ENCODE peak calls at places on chromosomes 7 and 10, in six cellular contexts. S is IMR-90, H is foreskin keratinocyte, W is DND-41, N is stomach, K is left ventricle myocardium inferior. I is an unnamed sample.

GRCh38 chr7:122103064-122103463 is 41.0 kb downstream of the AASS start:
- DNase-seq in S (no peak), H (no peak), W (no peak), N (no peak), K (no peak), I (no peak)

GRCh38 chr10:44911951-44912350 is 814 bp downstream of the TMEM72 start:
- DNase-seq in S (no peak), H (no peak), W (no peak), N (no peak), K (no peak), I (no peak)

GRCh38 chr10:114547466-114547865 is 110.6 kb downstream of the ABLIM1 start:
- DNase-seq in S (no peak), H (no peak), W (no peak), N (peak; percentile 41), K (no peak), I (no peak)

GRCh38 chr10:34721201-34721840 is 93.8 kb downstream of the PARD3 start:
- DNase-seq in S (peak; percentile 68), H (peak; percentile 80), W (no peak), N (no peak), K (no peak), I (no peak)

GRCh38 chr10:91590904-91591791 is 41.7 kb downstream of the PPP1R3C start:
- DNase-seq in S (peak; percentile 93), H (no peak), W (no peak), N (peak; percentile 51), K (peak; percentile 59), I (no peak)

GRCh38 chr7:150976529-150977381 is 1.4 kb downstream of the KCNH2 start:
- DNase-seq in S (no peak), H (no peak), W (no peak), N (no peak), K (peak; percentile 78), I (no peak)

GRCh38 chr7:33334349-33334748 is 205.0 kb downstream of the BBS9 start:
- DNase-seq in S (peak; percentile 13), H (peak; percentile 21), W (no peak), N (no peak), K (no peak), I (no peak)

GRCh38 chr7:44057181-44057848 is 8.1 kb downstream of the PGAM2 start:
- DNase-seq in S (no peak), H (no peak), W (no peak), N (no peak), K (peak; percentile 11), I (no peak)

GRCh38 chr10:102231357-102232318 is 5.5 kb downstream of the ELOVL3 start:
- DNase-seq in S (no peak), H (peak; percentile 23), W (peak; percentile 43), N (peak; percentile 73), K (peak; percentile 56), I (peak; percentile 60)

GRCh38 chr10:11678074-11678793 is 63.9 kb upstream of the ECHDC3 start:
- DNase-seq in S (no peak), H (peak; percentile 83), W (peak; percentile 21), N (peak; percentile 36), K (no peak), I (no peak)

GRCh38 chr10:69569144-69569934 is 3.9 kb downstream of the NEUROG3 start:
- DNase-seq in S (no peak), H (no peak), W (no peak), N (no peak), K (no peak), I (no peak)

GRCh38 chr7:45596665-45597095 is 22.5 kb downstream of the ADCY1 start:
- DNase-seq in S (no peak), H (no peak), W (no peak), N (no peak), K (no peak), I (no peak)

GRCh38 chr10:43693602-43694001 is 44.9 kb upstream of the ZNF32 start:
- DNase-seq in S (peak; percentile 66), H (no peak), W (no peak), N (no peak), K (no peak), I (no peak)

GRCh38 chr10:33143160-33143728 is 185.2 kb upstream of the ITGB1 start:
- DNase-seq in S (peak; percentile 93), H (peak; percentile 75), W (no peak), N (no peak), K (no peak), I (no peak)

GRCh38 chr10:42935466-42935865 is 141.4 kb upstream of the RET start:
- DNase-seq in S (no peak), H (no peak), W (no peak), N (no peak), K (no peak), I (no peak)

GRCh38 chr10:71578069-71578468 is 141.5 kb downstream of the C10orf105 start:
- DNase-seq in S (no peak), H (no peak), W (no peak), N (no peak), K (no peak), I (no peak)

GRCh38 chr10:71577345-71577744 is 142.2 kb downstream of the C10orf105 start:
- DNase-seq in S (no peak), H (no peak), W (no peak), N (no peak), K (no peak), I (no peak)

GRCh38 chr10:71576842-71577241 is 142.7 kb downstream of the C10orf105 start:
- DNase-seq in S (no peak), H (no peak), W (no peak), N (no peak), K (no peak), I (no peak)

GRCh38 chr10:71575446-71575845 is 144.1 kb downstream of the C10orf105 start:
- DNase-seq in S (no peak), H (no peak), W (no peak), N (no peak), K (peak; percentile 61), I (no peak)

GRCh38 chr10:71575934-71576801 is 143.4 kb downstream of the C10orf105 start:
- DNase-seq in S (no peak), H (no peak), W (no peak), N (no peak), K (no peak), I (no peak)
- H3K27ac ChIP-seq in S (no peak overlapping the region), H (no peak overlapping the region), W (no peak overlapping the region), N (no peak overlapping the region), K (no peak overlapping the region), I (no peak overlapping the region)

DNA sequence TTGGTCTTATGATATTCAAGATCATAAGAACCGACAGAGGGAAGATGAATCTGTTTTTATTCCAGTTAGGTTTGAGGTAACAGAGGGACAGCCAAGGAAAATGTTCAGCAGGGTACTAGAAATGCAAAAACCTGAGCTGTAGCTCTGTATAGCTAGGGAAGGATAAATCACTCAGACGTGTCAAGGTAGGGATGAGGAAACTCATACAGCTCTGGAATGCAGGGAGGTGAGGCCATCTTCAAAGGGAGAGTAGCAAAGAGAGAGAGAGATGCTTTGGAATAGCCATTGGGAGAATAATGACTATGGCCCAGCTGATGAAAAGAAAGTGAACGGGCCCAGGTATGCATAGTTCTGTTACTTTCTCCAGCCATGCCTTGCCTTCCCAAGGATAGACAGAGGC is 77.8 kb downstream of the PAX2 start:
- DNase-seq in S (no peak), H (no peak), W (no peak), N (no peak), K (no peak), I (no peak)
- H3K4me1 ChIP-seq in S (peaks cover 3% of the 10 kb centered on the region), H (no peaks in the 10 kb centered on the region), W (no peaks in the 10 kb centered on the region), N (peaks cover 24% of the 10 kb centered on the region), K (peaks cover 22% of the 10 kb centered on the region), I (peaks cover 5% of the 10 kb centered on the region)

DNA sequence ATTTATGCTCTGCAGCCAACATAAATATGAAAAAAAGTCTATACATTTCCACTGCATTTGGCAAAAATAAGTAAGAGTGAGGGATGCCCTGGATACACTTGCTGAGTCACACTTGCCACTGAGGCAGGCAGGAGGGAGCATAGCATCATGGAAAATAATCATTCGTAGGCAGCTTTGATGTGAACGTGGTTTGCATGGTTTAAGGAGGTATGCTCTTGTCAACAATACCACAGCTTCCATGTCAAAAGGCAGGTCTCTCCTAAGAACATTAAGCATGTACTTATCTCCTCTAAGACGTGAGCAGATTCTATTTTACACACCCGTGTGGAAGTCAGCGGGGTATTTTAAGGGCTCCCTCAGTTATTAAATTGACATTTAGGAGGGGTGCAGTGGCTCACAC is 89.2 kb upstream of the WDR11 start:
- DNase-seq in S (no peak), H (no peak), W (no peak), N (no peak), K (no peak), I (no peak)
- H3K27ac ChIP-seq in S (no peak overlapping the region), H (no peak overlapping the region), W (no peak overlapping the region), N (no peak overlapping the region), K (no peak overlapping the region), I (no peak overlapping the region)

DNA sequence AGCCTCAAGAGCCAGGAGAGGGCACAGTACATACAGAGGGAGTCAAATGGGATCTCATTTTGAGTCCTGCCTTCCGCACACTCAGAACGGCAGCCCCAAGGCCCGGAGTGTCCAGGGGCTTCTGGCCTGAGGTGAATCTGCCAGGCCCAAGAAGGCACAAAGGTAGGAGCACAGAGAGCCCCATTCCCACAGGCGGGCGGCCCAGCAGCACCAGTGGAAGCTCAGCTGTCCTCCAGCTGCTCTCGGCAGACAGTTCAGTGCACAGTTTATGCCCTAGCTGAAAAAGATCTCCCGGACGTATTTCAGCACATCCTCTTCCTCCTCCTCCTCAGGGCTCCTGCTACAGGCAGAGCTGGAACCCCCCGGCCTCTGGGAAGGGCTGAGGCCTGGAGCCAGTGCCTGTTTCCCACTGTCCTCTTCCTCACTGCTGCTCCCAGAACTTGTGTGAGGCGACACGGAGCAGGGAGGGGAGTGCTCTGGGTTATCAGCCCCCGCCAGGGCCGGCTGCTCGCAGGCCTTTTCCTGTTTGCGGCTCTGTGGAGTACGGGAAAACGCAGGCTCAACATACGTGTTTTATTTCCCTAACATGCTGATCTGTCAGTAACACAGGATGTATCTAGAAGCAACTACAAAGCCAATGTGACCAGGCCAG is 4.0 kb downstream of the CYREN start:
- DNase-seq in S (no peak), H (no peak), W (no peak), N (no peak), K (no peak), I (no peak)
- H3K4me1 ChIP-seq in S (peaks cover 12% of the 10 kb centered on the region), H (peaks cover 9% of the 10 kb centered on the region), W (peaks cover 30% of the 10 kb centered on the region), N (peaks cover 56% of the 10 kb centered on the region), K (peaks cover 80% of the 10 kb centered on the region), I (peaks cover 29% of the 10 kb centered on the region)

GRCh38 chr7:102992509-102992819 is 79.7 kb downstream of the LRRC17 start:
- DNase-seq in S (no peak), H (no peak), W (no peak), N (no peak), K (no peak), I (no peak)

GRCh38 chr7:102992820-102993531 is 80.2 kb downstream of the LRRC17 start:
- DNase-seq in S (peak; percentile 87), H (peak; percentile 31), W (no peak), N (no peak), K (no peak), I (no peak)

GRCh38 chr7:102990642-102991041 is 77.8 kb downstream of the LRRC17 start:
- DNase-seq in S (no peak), H (no peak), W (no peak), N (no peak), K (no peak), I (no peak)

GRCh38 chr7:102991540-102992214 is 78.9 kb downstream of the LRRC17 start:
- DNase-seq in S (peak; percentile 99), H (peak; percentile 86), W (no peak), N (peak; percentile 72), K (no peak), I (no peak)

GRCh38 chr7:102991077-102991539 is 78.3 kb downstream of the LRRC17 start:
- DNase-seq in S (no peak), H (no peak), W (no peak), N (no peak), K (no peak), I (no peak)
- H3K27ac ChIP-seq in S (peak overlapping the region; percentile 48), H (no peak overlapping the region), W (no peak overlapping the region), N (peak overlapping the region; percentile 84), K (no peak overlapping the region), I (no peak overlapping the region)

I was measured in naive thymus-derived CD4-positive, alpha-beta T cell.